ENCODE peak calls at places on chromosomes 5 and 9, in five cellular contexts. One of them, this sample, is unnamed.

GRCh38 chr9:121556580-121556979 is 56.9 kb upstream of the GGTA1 start:
- DNase-seq in IMR-90: peak
- DNase-seq in Peyer's patch: no peak
- DNase-seq in suprapubic skin: no peak
- DNase-seq in brain microvascular endothelial cell: peak
- DNase-seq in this sample: peak

GRCh38 chr9:93098236-93098946 is 2.4 kb downstream of the CARD19 start:
- DNase-seq in IMR-90: peak
- DNase-seq in Peyer's patch: peak
- DNase-seq in suprapubic skin: peak
- DNase-seq in brain microvascular endothelial cell: peak
- DNase-seq in this sample: peak

GRCh38 chr9:89594811-89595550 is 9.8 kb upstream of the GADD45G start:
- DNase-seq in IMR-90: no peak
- DNase-seq in Peyer's patch: no peak
- DNase-seq in suprapubic skin: no peak
- DNase-seq in brain microvascular endothelial cell: no peak
- DNase-seq in this sample: no peak

GRCh38 chr5:175873090-175873454 is 1.7 kb downstream of the CPLX2 start:
- DNase-seq in IMR-90: no peak
- DNase-seq in Peyer's patch: no peak
- DNase-seq in suprapubic skin: no peak
- DNase-seq in brain microvascular endothelial cell: no peak
- DNase-seq in this sample: no peak

GRCh38 chr5:139658501-139658927 is 10.4 kb downstream of the CXXC5 start:
- DNase-seq in IMR-90: peak
- DNase-seq in Peyer's patch: no peak
- DNase-seq in suprapubic skin: no peak
- DNase-seq in brain microvascular endothelial cell: no peak
- DNase-seq in this sample: no peak

GRCh38 chr5:78547731-78548189 is 100.8 kb downstream of the LHFPL2 start:
- DNase-seq in IMR-90: peak
- DNase-seq in Peyer's patch: no peak
- DNase-seq in suprapubic skin: peak
- DNase-seq in brain microvascular endothelial cell: peak
- DNase-seq in this sample: no peak

GRCh38 chr9:109968332-109968657 is 188.3 kb downstream of the PALM2AKAP2 start:
- DNase-seq in IMR-90: peak
- DNase-seq in Peyer's patch: no peak
- DNase-seq in suprapubic skin: no peak
- DNase-seq in brain microvascular endothelial cell: no peak
- DNase-seq in this sample: no peak

GRCh38 chr9:545480-545879 is 296.0 kb upstream of the DMRT1 start:
- DNase-seq in IMR-90: no peak
- DNase-seq in Peyer's patch: no peak
- DNase-seq in suprapubic skin: no peak
- DNase-seq in brain microvascular endothelial cell: no peak
- DNase-seq in this sample: no peak

GRCh38 chr9:113645224-113645971 is 181.9 kb downstream of the RGS3 start:
- DNase-seq in IMR-90: no peak
- DNase-seq in Peyer's patch: no peak
- DNase-seq in suprapubic skin: peak
- DNase-seq in brain microvascular endothelial cell: no peak
- DNase-seq in this sample: no peak

GRCh38 chr5:143893638-143894037 is 81.7 kb downstream of the HMHB1 start:
- DNase-seq in IMR-90: no peak
- DNase-seq in Peyer's patch: no peak
- DNase-seq in suprapubic skin: no peak
- DNase-seq in brain microvascular endothelial cell: no peak
- DNase-seq in this sample: no peak

GRCh38 chr5:68745459-68745858 is 348.4 kb upstream of the SLC30A5 start:
- DNase-seq in IMR-90: peak
- DNase-seq in Peyer's patch: no peak
- DNase-seq in suprapubic skin: no peak
- DNase-seq in brain microvascular endothelial cell: no peak
- DNase-seq in this sample: no peak

GRCh38 chr9:115144706-115145105 is 26.7 kb upstream of the TNC start:
- DNase-seq in IMR-90: no peak
- DNase-seq in Peyer's patch: no peak
- DNase-seq in suprapubic skin: no peak
- DNase-seq in brain microvascular endothelial cell: peak
- DNase-seq in this sample: no peak

GRCh38 chr5:96930058-96930457 is 5.8 kb upstream of the LNPEP start:
- DNase-seq in IMR-90: no peak
- DNase-seq in Peyer's patch: no peak
- DNase-seq in suprapubic skin: no peak
- DNase-seq in brain microvascular endothelial cell: peak
- DNase-seq in this sample: no peak

GRCh38 chr9:86713456-86713855 is 233.8 kb downstream of the GAS1 start:
- DNase-seq in IMR-90: peak
- DNase-seq in Peyer's patch: no peak
- DNase-seq in suprapubic skin: no peak
- DNase-seq in brain microvascular endothelial cell: no peak
- DNase-seq in this sample: no peak

GRCh38 chr9:4010309-4010708 is 289.6 kb downstream of the GLIS3 start:
- DNase-seq in IMR-90: no peak
- DNase-seq in Peyer's patch: no peak
- DNase-seq in suprapubic skin: no peak
- DNase-seq in brain microvascular endothelial cell: no peak
- DNase-seq in this sample: no peak

DNA sequence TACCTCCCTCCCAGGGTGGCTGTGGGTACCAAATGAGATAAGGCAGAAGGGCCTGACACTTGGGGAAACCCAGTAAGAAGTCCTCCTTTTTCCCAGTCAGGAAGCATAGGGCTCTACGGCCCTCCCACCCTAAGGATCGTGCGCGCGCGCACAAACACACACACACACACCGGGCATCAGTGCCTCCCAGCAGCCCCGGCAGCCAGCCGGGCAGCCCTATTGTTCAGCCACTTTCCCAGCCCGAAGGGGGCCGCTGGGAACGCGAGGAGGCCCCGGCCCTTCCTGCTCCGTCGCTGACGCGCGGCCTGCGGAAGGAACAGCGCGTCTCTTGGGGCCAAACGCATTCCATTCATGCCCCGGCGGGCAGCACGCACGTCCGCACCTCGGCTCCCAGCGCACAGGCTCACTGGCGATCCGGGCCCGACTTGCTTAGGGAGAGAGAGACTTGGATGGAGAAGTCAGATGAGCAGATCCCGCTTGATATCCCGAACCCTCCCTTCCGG is 22.6 kb downstream of the DUSP1 start:
- DNase-seq in IMR-90: no peak
- DNase-seq in Peyer's patch: no peak
- DNase-seq in suprapubic skin: peak
- DNase-seq in brain microvascular endothelial cell: peak
- DNase-seq in this sample: no peak
- H3K27ac ChIP-seq in IMR-90: no peak
- H3K27ac ChIP-seq in Peyer's patch: peak
- H3K27ac ChIP-seq in suprapubic skin: peak
- H3K27ac ChIP-seq in brain microvascular endothelial cell: peak
- H3K27ac ChIP-seq in this sample: no peak

DNA sequence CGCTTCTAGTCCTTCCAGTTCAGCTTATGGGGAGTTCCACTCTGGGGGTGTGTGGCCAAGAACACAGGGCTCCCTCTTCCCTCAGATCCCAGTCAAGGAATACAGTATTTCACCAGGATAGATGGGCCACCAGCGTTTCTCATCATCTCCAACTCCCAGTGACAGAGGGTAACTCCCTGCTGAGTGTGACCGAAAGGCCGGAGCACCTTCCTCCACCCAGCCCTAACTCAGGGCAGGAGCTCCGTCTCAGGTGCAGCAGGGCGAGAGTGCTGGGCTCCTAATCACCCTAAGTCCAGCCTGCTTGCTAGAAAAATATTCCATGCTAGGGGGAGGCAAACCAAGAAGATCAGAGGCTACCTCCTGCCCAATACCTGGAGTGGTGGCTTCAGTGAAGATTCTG is 102.6 kb downstream of the ADAMTS2 start:
- DNase-seq in IMR-90: no peak
- DNase-seq in Peyer's patch: no peak
- DNase-seq in suprapubic skin: peak
- DNase-seq in brain microvascular endothelial cell: no peak
- DNase-seq in this sample: no peak
- H3K27ac ChIP-seq in IMR-90: no peak
- H3K27ac ChIP-seq in Peyer's patch: no peak
- H3K27ac ChIP-seq in suprapubic skin: peak
- H3K27ac ChIP-seq in brain microvascular endothelial cell: no peak
- H3K27ac ChIP-seq in this sample: no peak

DNA sequence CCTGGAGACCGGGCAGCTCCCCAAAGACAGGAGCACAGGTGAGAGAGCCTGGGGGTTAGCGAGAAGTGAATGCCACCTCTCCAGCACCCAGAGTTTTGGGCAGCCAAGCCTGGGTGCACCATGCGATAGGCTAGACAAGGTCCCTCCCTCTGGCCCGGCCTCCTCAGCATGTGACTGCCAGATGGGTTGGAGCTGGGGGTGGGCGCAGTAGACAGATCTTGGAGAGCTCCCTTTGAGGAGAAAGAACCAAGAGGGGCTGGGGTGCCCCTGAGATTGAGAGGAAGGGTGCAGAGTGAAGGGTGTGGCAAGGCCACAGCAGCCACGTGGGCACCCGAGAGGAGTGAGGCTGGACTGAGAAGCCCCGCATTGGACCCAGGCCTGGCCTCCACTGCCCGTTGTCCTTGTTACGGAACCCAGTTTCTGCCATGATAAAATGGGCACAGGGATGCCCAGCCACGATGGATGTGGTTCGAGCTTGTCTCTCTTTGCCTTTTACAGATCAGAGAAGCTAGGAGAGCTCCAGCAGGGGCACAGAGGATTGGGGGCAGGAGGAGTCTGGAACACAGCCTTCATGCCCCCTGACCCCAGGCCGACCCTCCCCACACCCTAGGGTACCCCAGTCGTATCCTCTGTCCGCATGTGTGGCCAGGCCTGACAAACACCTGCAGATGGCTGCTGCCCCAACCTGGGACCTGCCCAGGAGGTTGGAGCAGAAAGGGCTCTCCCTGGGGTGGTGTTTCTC is 1.3 kb downstream of the TMEM141 start:
- DNase-seq in IMR-90: no peak
- DNase-seq in Peyer's patch: no peak
- DNase-seq in suprapubic skin: no peak
- DNase-seq in brain microvascular endothelial cell: no peak
- DNase-seq in this sample: no peak
- H3K27ac ChIP-seq in IMR-90: no peak
- H3K27ac ChIP-seq in Peyer's patch: peak
- H3K27ac ChIP-seq in suprapubic skin: no peak
- H3K27ac ChIP-seq in brain microvascular endothelial cell: no peak
- H3K27ac ChIP-seq in this sample: peak

GRCh38 chr5:151122828-151123227 is 34.8 kb downstream of the ANXA6 start:
- DNase-seq in IMR-90: no peak
- DNase-seq in Peyer's patch: no peak
- DNase-seq in suprapubic skin: no peak
- DNase-seq in brain microvascular endothelial cell: no peak
- DNase-seq in this sample: no peak

GRCh38 chr5:151121095-151121494 is 36.5 kb downstream of the ANXA6 start:
- DNase-seq in IMR-90: no peak
- DNase-seq in Peyer's patch: no peak
- DNase-seq in suprapubic skin: no peak
- DNase-seq in brain microvascular endothelial cell: no peak
- DNase-seq in this sample: no peak

GRCh38 chr5:151118898-151119600 is 38.2 kb upstream of the TNIP1 start:
- DNase-seq in IMR-90: no peak
- DNase-seq in Peyer's patch: no peak
- DNase-seq in suprapubic skin: no peak
- DNase-seq in brain microvascular endothelial cell: no peak
- DNase-seq in this sample: no peak

GRCh38 chr5:151123897-151124751 is 33.5 kb downstream of the ANXA6 start:
- DNase-seq in IMR-90: peak
- DNase-seq in Peyer's patch: peak
- DNase-seq in suprapubic skin: no peak
- DNase-seq in brain microvascular endothelial cell: peak
- DNase-seq in this sample: no peak

DNA sequence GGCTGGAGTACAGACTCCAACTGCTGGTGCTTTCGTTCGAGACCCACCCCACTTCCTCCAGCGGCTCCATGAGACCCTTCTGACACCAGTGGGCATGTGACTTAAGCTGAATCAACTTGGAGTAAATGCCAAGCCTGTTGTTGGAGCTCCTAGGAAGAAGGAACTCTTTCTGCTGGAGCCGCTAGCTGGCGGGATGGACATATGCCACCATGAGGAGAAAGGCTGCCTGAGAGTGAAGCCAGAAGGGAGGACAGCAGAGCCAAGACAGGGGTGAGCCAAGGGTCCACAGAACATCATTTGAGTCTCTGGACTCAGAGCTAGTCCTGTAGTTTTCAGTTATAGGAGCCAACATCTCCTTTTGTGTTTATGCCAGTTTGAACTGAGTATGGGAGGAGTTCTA is 35.9 kb downstream of the ANXA6 start:
- DNase-seq in IMR-90: no peak
- DNase-seq in Peyer's patch: no peak
- DNase-seq in suprapubic skin: no peak
- DNase-seq in brain microvascular endothelial cell: no peak
- DNase-seq in this sample: no peak
- H3K27ac ChIP-seq in IMR-90: no peak
- H3K27ac ChIP-seq in Peyer's patch: no peak
- H3K27ac ChIP-seq in suprapubic skin: no peak
- H3K27ac ChIP-seq in brain microvascular endothelial cell: no peak
- H3K27ac ChIP-seq in this sample: no peak

GRCh38 chr9:77960356-77961153 is 71.1 kb downstream of the GNAQ start:
- DNase-seq in IMR-90: no peak
- DNase-seq in Peyer's patch: no peak
- DNase-seq in suprapubic skin: no peak
- DNase-seq in brain microvascular endothelial cell: peak
- DNase-seq in this sample: no peak
- H3K27ac ChIP-seq in IMR-90: no peak
- H3K27ac ChIP-seq in Peyer's patch: no peak
- H3K27ac ChIP-seq in suprapubic skin: no peak
- H3K27ac ChIP-seq in brain microvascular endothelial cell: peak
- H3K27ac ChIP-seq in this sample: no peak

DNA sequence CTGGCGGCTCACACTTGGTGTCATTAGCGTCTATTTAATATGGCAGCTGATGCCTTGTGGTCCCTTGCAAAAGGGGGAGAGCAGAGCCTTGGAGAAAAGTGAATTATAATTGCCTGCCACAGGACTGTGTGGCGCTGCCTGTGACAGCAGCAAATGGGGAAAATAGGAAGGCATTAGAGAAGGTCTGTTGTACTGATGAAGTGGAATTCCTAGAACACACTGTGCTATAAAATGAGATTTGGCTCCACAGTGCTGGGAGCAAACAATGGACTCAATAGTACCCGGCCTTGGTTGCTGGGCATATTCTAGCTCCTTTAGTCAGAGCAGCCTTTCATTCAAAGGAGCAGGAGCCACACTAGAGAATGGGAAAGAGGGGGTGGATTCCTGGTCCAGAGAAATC is 21.3 kb downstream of the SEMA6A start:
- DNase-seq in IMR-90: no peak
- DNase-seq in Peyer's patch: no peak
- DNase-seq in suprapubic skin: no peak
- DNase-seq in brain microvascular endothelial cell: no peak
- DNase-seq in this sample: no peak
- H3K27ac ChIP-seq in IMR-90: no peak
- H3K27ac ChIP-seq in Peyer's patch: no peak
- H3K27ac ChIP-seq in suprapubic skin: no peak
- H3K27ac ChIP-seq in brain microvascular endothelial cell: no peak
- H3K27ac ChIP-seq in this sample: no peak

DNA sequence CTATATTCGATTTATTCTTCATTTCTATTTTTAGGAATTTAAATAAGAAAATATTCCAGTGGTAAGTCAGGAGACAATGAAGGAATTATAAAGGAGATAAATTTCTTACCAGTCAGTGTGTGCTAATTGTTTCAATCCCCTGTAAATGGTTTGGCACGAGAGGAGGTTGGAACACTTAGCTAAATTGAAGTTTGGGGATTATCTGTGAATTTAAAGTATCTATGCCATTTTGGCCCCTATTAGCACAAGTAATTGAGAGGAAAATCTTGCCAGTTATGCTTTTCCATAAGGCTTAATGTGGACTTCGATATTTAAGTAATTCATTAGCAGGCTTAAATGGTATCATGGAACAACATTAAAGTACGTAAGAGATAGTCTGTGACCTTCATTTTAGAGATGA is 860.8 kb downstream of the PTPRD start:
- DNase-seq in IMR-90: no peak
- DNase-seq in Peyer's patch: no peak
- DNase-seq in suprapubic skin: no peak
- DNase-seq in brain microvascular endothelial cell: no peak
- DNase-seq in this sample: no peak
- H3K27ac ChIP-seq in IMR-90: no peak
- H3K27ac ChIP-seq in Peyer's patch: no peak
- H3K27ac ChIP-seq in suprapubic skin: no peak
- H3K27ac ChIP-seq in brain microvascular endothelial cell: no peak
- H3K27ac ChIP-seq in this sample: no peak

This sample was measured in RWPE1.